ENCODE peak calls at places on chromosomes 3 and 15, in six cellular contexts. One of them, this sample, is unnamed.

GRCh38 chr15:79436037-79436780 is 4.1 kb downstream of the MINAR1 start:
- DNase-seq in psoas muscle: no peak
- DNase-seq in colonic mucosa: no peak
- DNase-seq in mucosa of descending colon: no peak
- DNase-seq in pancreas: no peak
- DNase-seq in A549: no peak
- DNase-seq in this sample: no peak

GRCh38 chr3:36418296-36418695 is 38.0 kb downstream of the STAC start:
- DNase-seq in colonic mucosa: no peak
- DNase-seq in mucosa of descending colon: no peak
- DNase-seq in A549: no peak
- DNase-seq in pancreas: no peak
- DNase-seq in psoas muscle: no peak
- DNase-seq in this sample: no peak

GRCh38 chr15:33200444-33200843 is 5.9 kb upstream of the FMN1 start:
- DNase-seq in mucosa of descending colon: no peak
- DNase-seq in psoas muscle: no peak
- DNase-seq in colonic mucosa: no peak
- DNase-seq in A549: no peak
- DNase-seq in pancreas: no peak
- DNase-seq in this sample: no peak

GRCh38 chr3:66485291-66485968 is 15.4 kb downstream of the LRIG1 start:
- DNase-seq in mucosa of descending colon: no peak
- DNase-seq in A549: no peak
- DNase-seq in colonic mucosa: no peak
- DNase-seq in psoas muscle: no peak
- DNase-seq in pancreas: no peak
- DNase-seq in this sample: no peak

GRCh38 chr3:113585720-113586119 is 53.4 kb downstream of the SIDT1 start:
- DNase-seq in colonic mucosa: no peak
- DNase-seq in pancreas: no peak
- DNase-seq in mucosa of descending colon: no peak
- DNase-seq in psoas muscle: no peak
- DNase-seq in A549: no peak
- DNase-seq in this sample: no peak

GRCh38 chr15:81037952-81038743 is 37.4 kb downstream of the TLNRD1 start:
- DNase-seq in A549: no peak
- DNase-seq in psoas muscle: no peak
- DNase-seq in pancreas: no peak
- DNase-seq in colonic mucosa: no peak
- DNase-seq in mucosa of descending colon: no peak
- DNase-seq in this sample: no peak

GRCh38 chr15:90529008-90529368 is 735 bp upstream of the CRTC3 start:
- DNase-seq in A549: no peak
- DNase-seq in pancreas: no peak
- DNase-seq in psoas muscle: no peak
- DNase-seq in colonic mucosa: no peak
- DNase-seq in mucosa of descending colon: no peak
- DNase-seq in this sample: no peak

GRCh38 chr15:49036650-49037545 is 9.3 kb downstream of the SECISBP2L start:
- DNase-seq in colonic mucosa: no peak
- DNase-seq in A549: no peak
- DNase-seq in pancreas: no peak
- DNase-seq in psoas muscle: no peak
- DNase-seq in mucosa of descending colon: no peak
- DNase-seq in this sample: no peak

GRCh38 chr3:178304758-178305157 is 231.5 kb upstream of the KCNMB2 start:
- DNase-seq in pancreas: no peak
- DNase-seq in mucosa of descending colon: no peak
- DNase-seq in colonic mucosa: no peak
- DNase-seq in psoas muscle: no peak
- DNase-seq in A549: no peak
- DNase-seq in this sample: no peak

GRCh38 chr15:88644741-88645140 is 5.9 kb downstream of the ISG20 start:
- DNase-seq in mucosa of descending colon: no peak
- DNase-seq in A549: no peak
- DNase-seq in pancreas: no peak
- DNase-seq in psoas muscle: no peak
- DNase-seq in colonic mucosa: no peak
- DNase-seq in this sample: no peak

GRCh38 chr3:53744351-53744750 is 101.9 kb downstream of the CHDH start:
- DNase-seq in pancreas: peak; percentile 58
- DNase-seq in mucosa of descending colon: peak; percentile 72
- DNase-seq in psoas muscle: no peak
- DNase-seq in A549: no peak
- DNase-seq in colonic mucosa: peak; percentile 54
- DNase-seq in this sample: no peak

GRCh38 chr15:52318729-52319500 is 23.3 kb upstream of the MYO5C start:
- DNase-seq in A549: no peak
- DNase-seq in colonic mucosa: no peak
- DNase-seq in mucosa of descending colon: no peak
- DNase-seq in pancreas: peak; percentile 26
- DNase-seq in psoas muscle: peak; percentile 35
- DNase-seq in this sample: no peak

GRCh38 chr15:60070838-60071493 is 66.9 kb downstream of the FOXB1 start:
- DNase-seq in psoas muscle: no peak
- DNase-seq in mucosa of descending colon: no peak
- DNase-seq in colonic mucosa: no peak
- DNase-seq in pancreas: no peak
- DNase-seq in A549: peak; percentile 19
- DNase-seq in this sample: no peak

GRCh38 chr3:18389108-18389733 is 35.9 kb downstream of the SATB1 start:
- DNase-seq in pancreas: no peak
- DNase-seq in psoas muscle: no peak
- DNase-seq in A549: peak; percentile 15
- DNase-seq in colonic mucosa: no peak
- DNase-seq in mucosa of descending colon: no peak
- DNase-seq in this sample: no peak

GRCh38 chr3:14204605-14205284 is 26.1 kb downstream of the LSM3 start:
- DNase-seq in psoas muscle: no peak
- DNase-seq in pancreas: no peak
- DNase-seq in mucosa of descending colon: no peak
- DNase-seq in A549: no peak
- DNase-seq in colonic mucosa: no peak
- DNase-seq in this sample: no peak

DNA sequence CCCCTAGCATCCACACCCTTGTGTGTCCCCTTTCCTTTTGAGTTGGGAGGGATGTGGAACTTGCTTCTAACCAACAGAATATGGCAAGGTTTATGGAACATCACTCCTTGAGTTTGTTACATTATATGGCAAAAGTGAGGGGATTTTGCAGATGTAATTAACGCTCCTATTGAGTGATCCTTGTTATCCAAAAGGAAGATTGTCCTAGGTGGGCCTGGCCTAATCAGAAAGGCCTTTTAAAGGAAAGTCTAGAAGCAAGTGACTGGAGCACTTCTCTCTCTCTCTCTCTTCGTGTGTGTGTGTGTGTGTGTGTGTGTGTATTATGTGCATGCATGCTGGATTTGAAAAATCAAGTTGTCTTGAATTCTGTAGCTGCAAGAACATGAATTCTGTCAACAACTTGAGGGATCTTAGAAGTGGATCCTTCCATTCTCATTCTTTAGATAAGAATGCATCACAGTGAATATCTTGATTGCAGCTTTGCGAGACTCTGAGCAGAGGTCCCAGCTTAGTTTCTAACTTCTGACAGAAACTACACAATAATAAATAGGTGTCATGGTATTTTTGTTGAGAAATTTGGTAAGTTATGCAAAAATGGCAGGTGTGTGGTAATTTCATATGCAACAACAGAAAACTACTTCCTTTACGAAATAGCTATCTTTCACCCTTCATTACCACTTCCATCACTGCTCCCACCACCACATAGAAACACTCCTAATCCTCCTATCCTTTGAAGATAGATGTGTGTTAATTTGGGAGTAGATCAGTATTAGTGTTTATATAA is 360.9 kb upstream of the CBLB start:
- DNase-seq in psoas muscle: no peak
- DNase-seq in A549: no peak
- DNase-seq in pancreas: no peak
- DNase-seq in mucosa of descending colon: no peak
- DNase-seq in colonic mucosa: no peak
- DNase-seq in this sample: no peak
- TF ChIP-seq CTCF in psoas muscle: no peak
- TF ChIP-seq CTCF in A549: no peak
- TF ChIP-seq CTCF in pancreas: no peak
- TF ChIP-seq CTCF in mucosa of descending colon: no peak
- TF ChIP-seq CTCF in colonic mucosa: no peak
- TF ChIP-seq CTCF in this sample: no peak

DNA sequence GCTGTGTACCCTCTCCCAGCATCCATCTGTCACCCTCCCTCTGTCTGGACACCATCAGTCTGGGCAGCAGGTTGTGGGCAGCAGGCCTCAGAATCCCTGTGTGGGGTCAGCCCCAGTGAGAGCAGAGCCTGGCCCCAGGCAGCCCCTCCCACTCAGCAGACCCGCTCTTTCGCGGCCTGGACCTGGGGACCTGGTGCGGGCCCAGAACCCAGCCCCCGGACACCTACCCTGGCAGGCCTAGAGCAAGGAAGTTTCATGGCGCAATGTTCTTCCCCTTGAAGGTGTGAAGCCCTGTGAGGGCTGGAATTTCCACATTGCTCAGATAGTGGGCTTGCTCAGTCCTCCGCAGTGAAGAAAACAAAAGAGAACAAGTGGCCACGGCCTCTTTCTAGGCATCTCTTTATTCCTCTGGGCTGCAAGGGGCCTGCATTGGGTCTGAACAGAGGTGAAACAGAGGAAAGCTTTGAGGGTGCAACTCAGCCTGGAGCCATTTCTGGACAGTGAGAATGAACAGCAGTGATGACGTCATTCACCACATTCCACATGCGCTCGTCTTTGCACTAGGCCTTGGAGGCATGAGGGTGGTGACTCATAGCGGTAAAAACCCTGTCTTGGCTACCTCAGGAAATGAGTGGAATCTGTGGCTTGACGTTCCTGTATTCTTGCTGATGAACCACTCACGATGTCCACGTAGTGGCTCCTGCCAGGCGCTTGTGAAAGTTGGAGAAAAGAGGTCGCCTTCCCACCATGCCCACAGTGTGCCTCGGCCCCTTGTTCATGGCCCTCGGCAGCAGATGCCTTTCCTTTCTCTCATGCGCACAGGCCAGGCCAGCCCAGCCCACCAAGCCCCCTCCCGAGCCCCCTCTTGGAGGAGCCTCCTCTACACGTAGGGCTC is 66.1 kb downstream of the SLC30A4 start:
- DNase-seq in A549: peak; percentile 92
- DNase-seq in psoas muscle: peak; percentile 48
- DNase-seq in mucosa of descending colon: peak; percentile 68
- DNase-seq in colonic mucosa: peak; percentile 78
- DNase-seq in pancreas: peak; percentile 30
- DNase-seq in this sample: peak; percentile 62
- H3K4me3 ChIP-seq in A549: no peak overlapping the region
- H3K4me3 ChIP-seq in psoas muscle: no peak overlapping the region
- H3K4me3 ChIP-seq in mucosa of descending colon: no peak overlapping the region
- H3K4me3 ChIP-seq in colonic mucosa: no peak overlapping the region
- H3K4me3 ChIP-seq in pancreas: no peak overlapping the region
- H3K4me3 ChIP-seq in this sample: no peak overlapping the region

GRCh38 chr3:11564577-11565001 is 79.1 kb downstream of the VGLL4 start:
- DNase-seq in psoas muscle: no peak
- DNase-seq in colonic mucosa: no peak
- DNase-seq in pancreas: no peak
- DNase-seq in mucosa of descending colon: no peak
- DNase-seq in A549: no peak
- DNase-seq in this sample: no peak

GRCh38 chr3:11562277-11562881 is 81.3 kb downstream of the VGLL4 start:
- DNase-seq in psoas muscle: no peak
- DNase-seq in A549: no peak
- DNase-seq in colonic mucosa: no peak
- DNase-seq in mucosa of descending colon: no peak
- DNase-seq in pancreas: no peak
- DNase-seq in this sample: no peak

GRCh38 chr3:11565072-11565471 is 78.6 kb downstream of the VGLL4 start:
- DNase-seq in A549: no peak
- DNase-seq in mucosa of descending colon: no peak
- DNase-seq in colonic mucosa: no peak
- DNase-seq in pancreas: no peak
- DNase-seq in psoas muscle: no peak
- DNase-seq in this sample: no peak

GRCh38 chr3:11563159-11563558 is 80.6 kb downstream of the VGLL4 start:
- DNase-seq in colonic mucosa: no peak
- DNase-seq in pancreas: no peak
- DNase-seq in psoas muscle: no peak
- DNase-seq in mucosa of descending colon: no peak
- DNase-seq in A549: no peak
- DNase-seq in this sample: no peak

DNA sequence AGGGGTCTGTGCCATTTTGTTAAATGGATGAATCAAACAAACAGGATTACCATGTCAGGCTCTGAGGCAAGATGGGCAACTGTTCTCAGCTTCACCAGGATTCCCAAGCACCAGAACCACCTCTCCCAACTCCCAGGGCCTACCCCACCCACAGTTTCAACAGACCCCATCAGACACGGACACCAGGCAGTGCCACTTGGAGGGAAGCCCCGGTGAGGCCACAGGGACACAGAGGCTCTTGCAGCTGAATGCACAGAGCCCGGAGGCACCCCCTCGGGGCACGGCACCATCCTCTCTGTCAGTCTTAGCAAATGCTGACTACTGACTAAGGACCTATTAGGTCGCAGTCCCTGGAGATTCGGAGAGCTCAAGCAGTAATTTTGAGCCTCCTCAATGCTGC is 80.0 kb downstream of the VGLL4 start:
- DNase-seq in colonic mucosa: no peak
- DNase-seq in mucosa of descending colon: no peak
- DNase-seq in pancreas: no peak
- DNase-seq in A549: no peak
- DNase-seq in psoas muscle: no peak
- DNase-seq in this sample: no peak
- H3K4me1 ChIP-seq in colonic mucosa: no peaks in the 10 kb centered on the region
- H3K4me1 ChIP-seq in mucosa of descending colon: no peaks in the 10 kb centered on the region
- H3K4me1 ChIP-seq in pancreas: no peaks in the 10 kb centered on the region
- H3K4me1 ChIP-seq in A549: peaks cover 14% of the 10 kb centered on the region
- H3K4me1 ChIP-seq in psoas muscle: peaks cover 44% of the 10 kb centered on the region
- H3K4me1 ChIP-seq in this sample: peaks cover 35% of the 10 kb centered on the region

DNA sequence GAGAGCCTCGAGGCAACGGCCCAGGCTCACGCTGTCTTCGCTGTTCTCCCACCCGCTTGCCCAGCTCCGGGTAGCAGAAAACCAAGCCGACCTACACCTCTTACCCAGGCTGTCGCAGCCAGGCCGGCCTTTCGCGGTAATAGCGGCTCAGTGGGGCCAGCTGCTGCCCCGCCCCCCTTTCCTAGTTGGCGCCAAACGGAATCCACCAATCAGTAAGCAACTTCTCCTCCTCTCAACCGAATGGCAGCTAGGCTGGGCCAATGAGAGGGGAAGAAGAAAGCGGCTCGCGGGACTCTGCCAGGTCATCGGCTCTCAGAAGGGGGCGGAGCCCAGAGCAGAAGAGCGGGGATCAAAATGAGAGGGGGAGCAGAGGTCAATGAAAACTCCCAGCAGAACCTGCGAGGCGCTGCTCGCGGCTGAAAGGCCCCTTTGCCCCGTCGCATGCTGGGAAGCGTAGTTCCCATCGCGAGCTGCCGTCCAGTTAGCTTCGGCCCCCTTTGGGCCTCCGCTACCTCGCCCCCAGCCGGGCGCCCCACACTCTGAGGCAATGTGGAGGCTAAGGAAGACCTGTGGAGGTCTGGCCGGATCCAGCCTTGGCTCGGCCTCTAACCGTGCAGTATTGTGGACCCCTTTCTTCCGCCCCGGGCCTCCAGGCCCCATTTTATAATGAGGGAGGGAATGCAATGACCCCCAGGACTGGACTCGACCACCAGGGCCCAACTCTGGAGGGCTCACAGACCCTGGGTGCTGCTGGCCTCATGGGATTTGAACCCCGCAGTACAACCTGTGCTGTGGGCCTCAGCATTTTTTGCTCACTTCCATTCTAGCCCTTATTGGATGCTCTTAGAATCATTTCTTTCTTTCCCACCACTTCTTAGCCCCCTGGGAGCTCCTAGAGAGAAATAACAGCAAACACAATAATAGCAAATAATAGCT is at the start of gene CDC25A:
- DNase-seq in psoas muscle: peak; percentile 95
- DNase-seq in pancreas: peak; percentile 98
- DNase-seq in colonic mucosa: peak; percentile 98
- DNase-seq in A549: peak; percentile 97
- DNase-seq in mucosa of descending colon: peak; percentile 97
- DNase-seq in this sample: peak; percentile 99
- TF ChIP-seq CTCF in psoas muscle: no peak
- TF ChIP-seq CTCF in pancreas: no peak
- TF ChIP-seq CTCF in colonic mucosa: no peak
- TF ChIP-seq CTCF in A549: no peak
- TF ChIP-seq CTCF in mucosa of descending colon: no peak
- TF ChIP-seq CTCF in this sample: no peak